ENCODE peak calls at places on chromosomes 11 and 22, in five cellular contexts. I, M, S, O and Y are unnamed samples.

GRCh38 chr11:91947215-91947614 is 277.4 kb upstream of the FAT3 start:
- DNase-seq in M (no peak), O (no peak), S (no peak), I (peak; percentile 83), Y (peak; percentile 78)

GRCh38 chr11:130070109-130070828 is 575 bp downstream of the APLP2 start:
- DNase-seq in S (peak; percentile 67), M (no peak), I (peak; percentile 32), O (no peak), Y (peak; percentile 28)

GRCh38 chr22:46247443-46247975 is 2.6 kb downstream of the CDPF1 start:
- DNase-seq in I (no peak), S (no peak), O (no peak), M (no peak), Y (no peak)

GRCh38 chr11:118012083-118012669 is 26.0 kb downstream of the IL10RA start:
- DNase-seq in O (no peak), M (no peak), S (no peak), I (peak; percentile 15), Y (no peak)

GRCh38 chr11:61297741-61298140 is 2.6 kb upstream of the VWCE start:
- DNase-seq in O (no peak), S (no peak), M (no peak), I (peak; percentile 99), Y (peak; percentile 97)

GRCh38 chr11:75734491-75735180 is 17.0 kb downstream of the MOGAT2 start:
- DNase-seq in S (no peak), M (no peak), I (no peak), O (no peak), Y (no peak)

GRCh38 chr22:46382524-46382923 is 47.0 kb downstream of the TRMU start:
- DNase-seq in O (no peak), M (no peak), S (no peak), I (no peak), Y (no peak)

GRCh38 chr11:57387284-57388030 is 3.0 kb downstream of the PRG2 start:
- DNase-seq in M (no peak), I (no peak), S (no peak), O (no peak), Y (peak; percentile 13)

GRCh38 chr11:114822038-114822437 is 143.7 kb downstream of the NXPE2 start:
- DNase-seq in S (no peak), I (no peak), M (no peak), O (no peak), Y (no peak)

GRCh38 chr11:123386746-123387510 is 43.1 kb upstream of the GRAMD1B start:
- DNase-seq in S (no peak), I (peak; percentile 60), O (no peak), M (no peak), Y (no peak)

GRCh38 chr11:134574425-134574824 is 162.4 kb upstream of the B3GAT1 start:
- DNase-seq in S (no peak), M (no peak), I (no peak), O (no peak), Y (no peak)

GRCh38 chr11:77375114-77375513 is 73.6 kb upstream of the GDPD4 start:
- DNase-seq in I (peak; percentile 68), M (no peak), O (no peak), S (no peak), Y (peak; percentile 50)

GRCh38 chr11:77127969-77128691 is at the start of gene MYO7A:
- DNase-seq in M (no peak), O (peak; percentile 7), S (peak; percentile 72), I (no peak), Y (no peak)

GRCh38 chr11:70503201-70503877 is 105.0 kb downstream of the CTTN start:
- DNase-seq in O (no peak), S (peak; percentile 41), M (no peak), I (no peak), Y (no peak)

GRCh38 chr22:47098121-47098520 is 335.7 kb downstream of the TBC1D22A start:
- DNase-seq in M (no peak), O (no peak), I (no peak), S (no peak), Y (no peak)

GRCh38 chr22:29581799-29582198 is 886 bp upstream of the NIPSNAP1 start:
- DNase-seq in S (no peak), M (no peak), O (no peak), I (no peak), Y (no peak)
- H3K4me3 ChIP-seq in S (peak overlapping the region; percentile 69), M (peak overlapping the region; percentile 73), O (no peak overlapping the region), I (no peak overlapping the region), Y (no peak overlapping the region)

GRCh38 chr11:46362146-46363030 is 15.1 kb downstream of the DGKZ start:
- DNase-seq in S (no peak), M (no peak), I (no peak), O (no peak), Y (no peak)

GRCh38 chr11:46360878-46361277 is 13.6 kb downstream of the DGKZ start:
- DNase-seq in I (no peak), O (no peak), M (no peak), S (no peak), Y (no peak)

GRCh38 chr11:46359936-46360335 is 12.7 kb downstream of the DGKZ start:
- DNase-seq in M (no peak), I (no peak), S (no peak), O (no peak), Y (no peak)

GRCh38 chr11:46363031-46363407 is 15.8 kb downstream of the DGKZ start:
- DNase-seq in S (peak; percentile 76), I (peak; percentile 74), M (no peak), O (no peak), Y (peak; percentile 74)

GRCh38 chr11:46361283-46362145 is 14.3 kb downstream of the DGKZ start:
- DNase-seq in M (peak; percentile 48), S (peak; percentile 79), O (no peak), I (peak; percentile 37), Y (peak; percentile 50)
- H3K4me3 ChIP-seq in M (peak overlapping the region; percentile 50), S (peak overlapping the region; percentile 45), O (no peak overlapping the region), I (no peak overlapping the region), Y (no peak overlapping the region)

GRCh38 chr22:37561209-37562048 is 1.1 kb downstream of the CDC42EP1 start:
- DNase-seq in I (peak; percentile 84), O (no peak), M (no peak), S (peak; percentile 87), Y (peak; percentile 87)
- H3K4me3 ChIP-seq in I (peak overlapping the region; percentile 96), O (peak overlapping the region; percentile 31), M (no peak overlapping the region), S (peak overlapping the region; percentile 68), Y (peak overlapping the region; percentile 84)

GRCh38 chr22:41092847-41093371 is 517 bp downstream of the EP300 start:
- DNase-seq in O (no peak), M (no peak), I (peak; percentile 24), S (no peak), Y (peak; percentile 27)

GRCh38 chr22:41096391-41096790 is 4.0 kb downstream of the EP300 start:
- DNase-seq in I (no peak), M (no peak), S (no peak), O (no peak), Y (no peak)

GRCh38 chr22:41094036-41094435 is 1.6 kb downstream of the EP300 start:
- DNase-seq in S (no peak), I (peak; percentile 46), O (no peak), M (no peak), Y (peak; percentile 37)

GRCh38 chr22:41099036-41099435 is 6.6 kb downstream of the EP300 start:
- DNase-seq in I (no peak), O (no peak), S (no peak), M (no peak), Y (no peak)

GRCh38 chr22:41096841-41097240 is 4.4 kb downstream of the EP300 start:
- DNase-seq in M (no peak), I (no peak), O (no peak), S (no peak), Y (no peak)
- H3K4me3 ChIP-seq in M (no peak overlapping the region), I (no peak overlapping the region), O (no peak overlapping the region), S (no peak overlapping the region), Y (no peak overlapping the region)

DNA sequence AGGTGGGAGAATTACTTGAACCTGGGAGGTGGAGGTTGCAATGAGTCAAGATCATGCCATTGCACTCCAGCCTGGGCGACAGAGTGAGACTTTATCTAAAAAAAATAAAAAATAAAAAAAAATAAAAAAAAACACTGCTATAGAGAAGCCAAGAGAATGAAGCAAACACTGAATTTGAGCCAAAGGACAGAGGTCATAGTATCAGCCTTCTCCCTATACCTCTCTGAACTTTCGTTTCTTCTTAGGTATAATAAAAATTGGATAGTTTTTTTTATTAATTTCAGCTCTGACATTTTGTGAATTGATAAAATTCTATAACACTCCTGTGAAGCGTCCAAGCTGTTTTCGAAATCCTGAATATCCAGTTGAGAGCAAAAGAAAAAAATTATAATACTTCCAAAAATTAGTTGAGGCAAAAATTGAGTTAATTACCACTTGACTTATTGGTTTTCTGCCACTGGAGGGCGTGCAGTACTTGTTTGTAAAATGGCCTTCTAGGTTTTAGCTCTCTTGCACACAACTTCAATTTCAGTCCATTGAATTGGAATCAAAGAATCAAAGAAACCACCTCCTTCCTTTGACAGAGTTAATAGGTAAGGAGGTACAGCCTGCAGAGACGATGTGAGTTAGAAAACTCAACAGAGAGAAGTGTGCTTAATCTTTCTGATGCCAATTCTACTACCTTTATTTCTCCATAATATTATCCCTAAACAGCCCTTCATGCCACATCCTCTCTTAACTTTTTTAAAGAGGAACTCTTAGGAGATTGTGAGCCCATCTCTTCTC is 143.2 kb downstream of the BBOX1 start:
- DNase-seq in S (no peak), O (peak; percentile 29), I (peak; percentile 77), M (peak; percentile 29), Y (peak; percentile 79)
- H3K4me3 ChIP-seq in S (no peak overlapping the region), O (no peak overlapping the region), I (no peak overlapping the region), M (no peak overlapping the region), Y (no peak overlapping the region)

DNA sequence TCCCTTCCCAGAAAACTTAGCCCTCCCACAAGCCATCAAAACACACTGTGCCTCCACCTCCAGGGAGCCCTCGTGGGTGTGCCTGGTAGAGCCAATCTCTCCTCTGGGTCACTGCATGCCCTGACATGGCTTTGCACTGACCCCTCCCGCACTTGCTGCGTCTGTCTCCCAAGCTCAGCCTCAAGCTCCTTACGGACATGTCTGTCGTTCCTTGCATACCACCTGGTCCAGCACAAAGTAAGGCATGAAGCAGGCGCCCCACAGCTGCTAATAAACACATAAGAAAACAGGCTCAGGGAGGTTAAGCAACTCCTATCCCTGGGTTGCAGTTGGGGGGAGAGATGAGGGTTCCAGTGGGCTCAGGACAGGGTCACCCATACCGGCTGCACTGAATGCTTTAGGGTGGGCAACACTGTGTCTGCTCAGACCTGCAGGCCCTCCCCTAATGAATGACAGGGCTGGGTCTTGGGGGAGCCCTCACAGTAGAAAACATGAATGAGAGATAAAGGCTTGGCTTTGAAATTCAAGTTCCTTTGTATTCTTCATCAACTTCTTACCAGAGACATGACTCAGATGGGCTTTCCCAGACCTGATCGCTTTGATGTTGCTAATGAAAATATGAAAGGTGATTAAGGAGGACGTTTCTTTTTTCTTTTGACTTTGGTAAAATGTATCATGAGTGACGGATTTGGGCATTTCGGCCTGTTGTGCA is 38.0 kb downstream of the PHF21B start:
- DNase-seq in M (no peak), O (no peak), S (no peak), I (no peak), Y (no peak)
- H3K4me3 ChIP-seq in M (no peak overlapping the region), O (no peak overlapping the region), S (no peak overlapping the region), I (no peak overlapping the region), Y (no peak overlapping the region)